ENCODE peak calls at places on chromosomes 3 and 15, in five cellular contexts. B is HT1080, X is lower leg skin, E is fibroblast of the aortic adventitia, C is MV-4-11. N is an unnamed sample.

GRCh38 chr3:13750731-13751130 is 129.1 kb downstream of the WNT7A start:
- DNase-seq in B (no peak), X (no peak), E (no peak), C (no peak), N (no peak)

GRCh38 chr3:10551821-10552630 is 46.6 kb upstream of the ATP2B2 start:
- DNase-seq in B (peak; percentile 83), X (peak; percentile 64), E (no peak), C (peak; percentile 96), N (peak; percentile 18)

GRCh38 chr3:29515451-29515850 is 234.6 kb downstream of the RBMS3 start:
- DNase-seq in B (peak; percentile 91), X (no peak), E (peak; percentile 47), C (no peak), N (no peak)

GRCh38 chr3:69999191-70000027 is at the start of gene SAMMSON:
- DNase-seq in B (peak; percentile 94), X (no peak), E (peak; percentile 25), C (no peak), N (no peak)

GRCh38 chr15:48440084-48440483 is 108.9 kb downstream of the DUT start:
- DNase-seq in B (no peak), X (peak; percentile 38), E (peak; percentile 90), C (no peak), N (no peak)

GRCh38 chr3:55416381-55416821 is 70.7 kb downstream of the WNT5A start:
- DNase-seq in B (peak; percentile 97), X (no peak), E (peak; percentile 78), C (no peak), N (no peak)

GRCh38 chr3:107260221-107260620 is 117.0 kb upstream of the CCDC54 start:
- DNase-seq in B (no peak), X (no peak), E (no peak), C (no peak), N (no peak)

GRCh38 chr15:80567721-80568157 is 127.4 kb upstream of the ABHD17C start:
- DNase-seq in B (peak; percentile 81), X (peak; percentile 55), E (peak; percentile 96), C (peak; percentile 53), N (no peak)

GRCh38 chr15:66292261-66293084 is 895 bp upstream of the DIS3L start:
- DNase-seq in B (peak; percentile 3), X (no peak), E (no peak), C (no peak), N (no peak)

GRCh38 chr15:65818927-65819562 is 27.0 kb upstream of the DENND4A start:
- DNase-seq in B (no peak), X (no peak), E (no peak), C (peak; percentile 99), N (no peak)

GRCh38 chr3:119861681-119862080 is 79.8 kb downstream of the NR1I2 start:
- DNase-seq in B (no peak), X (no peak), E (no peak), C (peak; percentile 10), N (no peak)

GRCh38 chr15:77276943-77277342 is 143.0 kb downstream of the PEAK1 start:
- DNase-seq in B (no peak), X (no peak), E (no peak), C (no peak), N (no peak)

GRCh38 chr3:172125963-172126403 is 86.6 kb downstream of the FNDC3B start:
- DNase-seq in B (no peak), X (peak; percentile 83), E (peak; percentile 78), C (no peak), N (no peak)

GRCh38 chr3:141225939-141226338 is 5.7 kb upstream of the PXYLP1 start:
- DNase-seq in B (no peak), X (no peak), E (no peak), C (no peak), N (no peak)

GRCh38 chr3:187678869-187679268 is 8.7 kb upstream of the SST start:
- DNase-seq in B (peak; percentile 54), X (no peak), E (peak; percentile 75), C (peak; percentile 51), N (no peak)

GRCh38 chr3:135576786-135577185 is 388.7 kb upstream of the PPP2R3A start:
- DNase-seq in B (no peak), X (no peak), E (no peak), C (no peak), N (no peak)

GRCh38 chr15:31489801-31490646 is 163.4 kb downstream of the KLF13 start:
- DNase-seq in B (peak; percentile 21), X (peak; percentile 49), E (peak; percentile 75), C (peak; percentile 48), N (no peak)

GRCh38 chr3:134320749-134321148 is 53.5 kb downstream of the AMOTL2 start:
- DNase-seq in B (peak; percentile 91), X (no peak), E (peak; percentile 35), C (no peak), N (no peak)

GRCh38 chr3:106943071-106943470 is 434.2 kb upstream of the CCDC54 start:
- DNase-seq in B (no peak), X (no peak), E (peak; percentile 26), C (no peak), N (no peak)

GRCh38 chr3:95343767-95344166 is 1280.9 kb downstream of the NSUN3 start:
- DNase-seq in B (no peak), X (no peak), E (no peak), C (no peak), N (no peak)

GRCh38 chr3:166444336-166444735 is 607.1 kb upstream of the BCHE start:
- DNase-seq in B (no peak), X (peak; percentile 17), E (no peak), C (no peak), N (no peak)

GRCh38 chr15:70099966-70100494 is 2.3 kb upstream of the TLE3 start:
- DNase-seq in B (no peak), X (no peak), E (no peak), C (peak; percentile 32), N (no peak)

GRCh38 chr3:63364495-63364894 is 86.4 kb downstream of the SYNPR start:
- DNase-seq in B (peak; percentile 59), X (no peak), E (peak; percentile 73), C (no peak), N (no peak)

GRCh38 chr3:18027161-18027939 is 284.9 kb upstream of the TBC1D5 start:
- DNase-seq in B (peak; percentile 35), X (no peak), E (peak; percentile 14), C (peak; percentile 33), N (no peak)

GRCh38 chr3:101266566-101266965 is 53.8 kb downstream of the IMPG2 start:
- DNase-seq in B (no peak), X (no peak), E (peak; percentile 28), C (no peak), N (no peak)

GRCh38 chr3:43957553-43957952 is 266.8 kb downstream of the ABHD5 start:
- DNase-seq in B (no peak), X (no peak), E (no peak), C (no peak), N (no peak)

GRCh38 chr3:32238816-32239637 is 547 bp downstream of the CMTM8 start:
- DNase-seq in B (peak; percentile 23), X (no peak), E (peak; percentile 31), C (no peak), N (peak; percentile 45)

GRCh38 chr3:119792270-119792669 is 10.4 kb downstream of the NR1I2 start:
- DNase-seq in B (no peak), X (no peak), E (no peak), C (no peak), N (no peak)

GRCh38 chr15:88215249-88215648 is 41.3 kb downstream of the NTRK3 start:
- DNase-seq in B (no peak), X (no peak), E (no peak), C (no peak), N (no peak)

N was measured in activated B cell treated with CpG ODN at 0.5 μM for 24 hours.